ENCODE peak calls at places on chromosomes 12 and 14, in eight cellular contexts. D is heart left ventricle, N is GM12865, Y is brain microvascular endothelial cell, L is RWPE2, H is NB4, S is AG09309, P is Peyer's patch. M is an unnamed sample.

GRCh38 chr12:79934309-79935020 is 432 bp downstream of the PPP1R12A start:
- DNase-seq in S (no peak), Y (peak), D (peak), H (peak), N (no peak), P (no peak), L (peak), M (peak)

GRCh38 chr12:106282457-106283097 is 20.0 kb upstream of the TCP11L2 start:
- DNase-seq in H (peak), P (peak), L (no peak), N (peak), D (peak), Y (peak), S (no peak), M (no peak)

GRCh38 chr12:124764870-124765570 is 98.6 kb downstream of the SCARB1 start:
- DNase-seq in P (no peak), N (no peak), S (peak), D (no peak), H (peak), Y (peak), L (no peak), M (no peak)

GRCh38 chr14:91231446-91231845 is 13.1 kb downstream of the GPR68 start:
- DNase-seq in D (no peak), N (no peak), H (peak), Y (no peak), S (no peak), L (no peak), P (no peak), M (no peak)

GRCh38 chr12:106288510-106289195 is 13.9 kb upstream of the TCP11L2 start:
- DNase-seq in D (no peak), N (no peak), P (peak), H (peak), Y (peak), L (no peak), S (peak), M (no peak)

GRCh38 chr12:91224411-91224810 is 41.8 kb upstream of the DCN start:
- DNase-seq in Y (no peak), S (no peak), L (no peak), P (no peak), H (no peak), D (no peak), N (no peak), M (no peak)

GRCh38 chr14:90782892-90783291 is 33.3 kb downstream of the TTC7B start:
- DNase-seq in D (no peak), P (no peak), N (no peak), L (peak), H (no peak), S (no peak), Y (no peak), M (no peak)

GRCh38 chr12:18139989-18140596 is 50.1 kb upstream of the RERGL start:
- DNase-seq in Y (no peak), H (peak), D (no peak), N (peak), S (no peak), L (no peak), P (no peak), M (no peak)

GRCh38 chr12:48078901-48079300 is 27.0 kb downstream of the SENP1 start:
- DNase-seq in S (peak), P (no peak), D (no peak), N (no peak), L (no peak), H (peak), Y (peak), M (peak)

GRCh38 chr12:23084236-23084995 is 459.4 kb downstream of the ETNK1 start:
- DNase-seq in P (no peak), S (no peak), N (no peak), L (peak), H (no peak), Y (peak), D (no peak), M (no peak)

GRCh38 chr14:95123895-95124579 is 33.3 kb downstream of the DICER1 start:
- DNase-seq in P (no peak), D (peak), S (no peak), N (no peak), H (no peak), Y (no peak), L (no peak), M (no peak)

GRCh38 chr12:83573676-83574075 is 887.0 kb downstream of the TMTC2 start:
- DNase-seq in L (no peak), H (peak), D (no peak), N (no peak), Y (peak), P (no peak), S (peak), M (no peak)

GRCh38 chr12:46470039-46470627 is 97.6 kb upstream of the SLC38A2 start:
- DNase-seq in H (no peak), D (no peak), P (peak), N (peak), L (no peak), S (no peak), Y (no peak), M (no peak)

GRCh38 chr12:88471641-88472040 is 108.6 kb downstream of the KITLG start:
- DNase-seq in S (peak), D (peak), N (no peak), P (no peak), Y (peak), L (no peak), H (no peak), M (no peak)

GRCh38 chr12:75721231-75721641 is 209.8 kb upstream of the KRR1 start:
- DNase-seq in L (no peak), N (no peak), D (no peak), P (no peak), H (no peak), Y (no peak), S (no peak), M (no peak)

GRCh38 chr14:95713596-95714371 is at the start of gene TCL1A:
- DNase-seq in L (no peak), S (no peak), P (peak), N (peak), H (no peak), Y (no peak), D (no peak), M (no peak)

GRCh38 chr12:88615490-88615889 is 35.2 kb upstream of the KITLG start:
- DNase-seq in H (no peak), N (no peak), L (no peak), Y (peak), S (no peak), D (no peak), P (no peak), M (no peak)

GRCh38 chr14:59986556-59987059 is 66.7 kb downstream of the LRRC9 start:
- DNase-seq in D (no peak), Y (no peak), P (no peak), S (no peak), L (no peak), H (no peak), N (no peak), M (no peak)

GRCh38 chr14:81315344-81315743 is 84.8 kb downstream of the STON2 start:
- DNase-seq in L (no peak), D (no peak), N (no peak), H (no peak), Y (no peak), P (no peak), S (no peak), M (no peak)

GRCh38 chr12:78483767-78484315 is 380.7 kb upstream of the SYT1 start:
- DNase-seq in S (no peak), L (no peak), Y (no peak), H (no peak), N (no peak), D (no peak), P (no peak), M (no peak)

GRCh38 chr12:105874121-105874520 is 264.6 kb downstream of the NUAK1 start:
- DNase-seq in H (no peak), L (no peak), P (no peak), N (no peak), Y (no peak), S (no peak), D (no peak), M (no peak)

GRCh38 chr12:119528241-119528640 is 65.3 kb upstream of the TMEM233 start:
- DNase-seq in Y (peak), P (no peak), N (peak), D (no peak), S (no peak), H (peak), L (no peak), M (no peak)

GRCh38 chr12:130160711-130161231 is 1.5 kb upstream of the FZD10 start:
- DNase-seq in S (no peak), N (no peak), D (no peak), Y (no peak), H (no peak), P (no peak), L (peak), M (peak)

GRCh38 chr14:78530078-78530477 is 359.9 kb downstream of the NRXN3 start:
- DNase-seq in Y (peak), N (peak), S (no peak), H (peak), P (no peak), L (no peak), D (no peak), M (no peak)

GRCh38 chr12:22334696-22335290 is at the start of gene ST8SIA1:
- DNase-seq in H (no peak), D (no peak), Y (no peak), L (no peak), N (peak), P (peak), S (no peak), M (peak)

GRCh38 chr14:26137161-26137560 is 460.7 kb downstream of the NOVA1 start:
- DNase-seq in N (no peak), Y (no peak), S (no peak), H (no peak), P (no peak), D (no peak), L (no peak), M (no peak)

GRCh38 chr12:65612440-65612839 is 211.8 kb upstream of the HMGA2 start:
- DNase-seq in S (no peak), D (no peak), Y (peak), P (no peak), N (no peak), L (no peak), H (no peak), M (no peak)

GRCh38 chr14:71175491-71175890 is 268.2 kb downstream of the PCNX1 start:
- DNase-seq in D (no peak), N (no peak), H (no peak), S (no peak), Y (no peak), L (no peak), P (no peak), M (no peak)
- TF ChIP-seq CTCF in D (no peak), N (no peak), H (no peak), S (no peak), Y (no peak), L (no peak), P (no peak), M (no peak)

DNA sequence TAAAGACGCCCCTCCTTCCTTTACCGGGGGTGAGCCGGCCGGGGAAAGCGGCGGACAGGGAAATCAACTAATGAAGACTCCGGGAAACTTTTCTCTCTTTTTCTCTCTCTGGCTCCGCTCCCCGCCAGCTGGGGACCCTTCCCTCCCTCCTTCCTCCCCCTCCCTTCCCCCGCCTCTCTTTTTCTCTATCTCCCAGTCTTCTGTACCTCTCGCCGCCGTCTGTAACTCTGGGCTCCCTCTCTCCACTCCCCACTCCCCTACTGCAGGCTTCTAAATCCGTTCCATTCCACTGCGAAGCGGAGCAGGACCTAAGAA is 6.9 kb upstream of the HOXC11 start:
- DNase-seq in N (no peak), P (no peak), H (no peak), Y (no peak), L (no peak), S (no peak), D (no peak), M (no peak)
- H3K4me3 ChIP-seq in N (no peak), P (no peak), H (no peak), Y (no peak), L (no peak), S (peak), D (no peak), M (no peak)

GRCh38 chr12:122395319-122395718 is 27.1 kb downstream of the CLIP1 start:
- DNase-seq in P (no peak), Y (peak), H (no peak), D (no peak), S (peak), L (no peak), N (no peak), M (no peak)
- TF ChIP-seq CTCF in P (no peak), Y (no peak), H (no peak), D (no peak), S (no peak), L (no peak), N (no peak), M (no peak)

DNA sequence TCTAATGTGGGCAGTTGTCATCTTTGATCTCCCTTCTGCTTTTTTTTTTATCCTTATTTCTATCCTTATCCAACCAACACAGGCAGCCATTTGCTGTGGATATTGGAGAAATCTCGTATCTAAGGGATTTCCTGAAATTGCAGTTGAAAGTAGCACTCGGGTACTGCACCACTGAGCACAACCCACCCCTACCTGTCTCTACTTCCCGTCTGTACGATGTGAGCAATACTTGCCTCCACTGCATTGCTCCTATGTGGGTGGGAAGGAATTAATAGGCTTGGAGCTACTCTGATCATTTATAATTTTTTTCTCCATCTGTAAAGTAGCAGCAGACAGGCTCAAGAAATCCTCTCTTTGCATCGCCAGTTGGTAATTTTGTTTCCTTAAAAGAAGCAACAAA is 300.4 kb downstream of the SNAPC1 start:
- DNase-seq in H (no peak), N (no peak), Y (no peak), L (no peak), P (no peak), D (no peak), S (no peak), M (no peak)
- H3K4me3 ChIP-seq in H (no peak), N (no peak), Y (no peak), L (no peak), P (no peak), D (no peak), S (no peak), M (no peak)

DNA sequence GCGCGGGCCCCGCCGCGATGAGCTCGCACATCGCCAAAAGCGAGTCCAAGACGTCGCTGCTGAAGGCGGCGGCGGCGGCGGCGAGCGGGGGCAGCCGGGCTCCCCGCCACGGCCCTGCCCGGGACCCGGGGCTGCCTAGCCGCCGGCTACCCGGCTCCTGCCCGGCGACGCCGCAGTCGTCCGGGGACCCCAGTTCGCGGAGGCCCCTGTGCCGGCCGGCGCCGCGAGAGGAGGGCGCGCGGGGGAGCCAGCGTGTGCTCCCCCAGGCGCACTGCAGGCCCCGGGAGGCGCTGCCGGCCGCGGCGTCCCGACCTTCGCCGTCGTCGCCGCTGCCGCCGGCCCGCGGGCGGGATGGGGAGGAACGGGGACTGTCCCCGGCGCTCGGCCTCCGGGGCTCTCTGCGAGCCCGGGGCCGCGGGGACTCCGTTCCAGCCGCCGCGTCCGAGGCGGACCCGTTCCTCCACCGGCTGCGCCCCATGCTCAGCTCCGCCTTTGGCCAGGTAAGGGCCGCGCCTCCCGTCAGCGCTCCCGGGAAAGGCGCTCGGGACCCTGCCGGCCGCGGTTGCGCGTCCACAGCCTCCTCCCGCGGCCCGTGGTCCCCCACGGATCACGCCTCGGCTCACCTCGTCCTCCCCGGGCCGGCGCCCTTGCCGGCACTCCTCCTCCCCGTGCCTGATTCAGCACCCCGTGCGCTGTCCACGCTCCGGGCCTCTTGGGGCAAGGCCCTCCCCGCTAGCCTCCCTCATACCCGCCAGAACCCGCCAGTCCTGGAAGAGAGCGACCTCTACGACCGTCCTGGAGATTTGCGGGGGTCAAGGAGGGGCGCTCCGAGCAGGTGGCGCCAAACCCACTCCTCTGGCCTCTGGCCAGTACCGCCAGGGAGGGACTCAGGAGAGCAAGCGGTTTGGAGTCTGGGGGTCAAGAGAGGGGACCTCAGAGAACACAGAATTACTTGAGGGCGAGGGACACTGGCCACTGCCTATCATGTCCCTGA is 711 bp downstream of the CABP1 start:
- DNase-seq in Y (peak), L (no peak), N (peak), D (peak), P (peak), H (peak), S (no peak), M (peak)
- TF ChIP-seq CTCF in Y (no peak), L (no peak), N (no peak), D (no peak), P (no peak), H (no peak), S (no peak), M (no peak)

M was measured in upper lobe of right lung.